ENCODE peak calls at places on chromosome 1, in nine cellular contexts. One of them, this sample, is unnamed.

GRCh38 chr1:54137532-54138061 is 15.2 kb downstream of the CDCP2 start:
- DNase-seq in tibial nerve: no peak
- DNase-seq in GM23338: no peak
- DNase-seq in kidney: no peak
- DNase-seq in heart right ventricle: no peak
- DNase-seq in thyroid gland: peak; percentile 5
- DNase-seq in tibial artery: no peak
- DNase-seq in heart left ventricle: no peak
- DNase-seq in uterus: peak; percentile 48
- DNase-seq in this sample: peak; percentile 69

GRCh38 chr1:25773441-25774125 is 26.4 kb upstream of the SELENON start:
- DNase-seq in tibial nerve: no peak
- DNase-seq in GM23338: no peak
- DNase-seq in kidney: peak; percentile 92
- DNase-seq in heart right ventricle: no peak
- DNase-seq in thyroid gland: no peak
- DNase-seq in tibial artery: no peak
- DNase-seq in heart left ventricle: no peak
- DNase-seq in uterus: no peak
- DNase-seq in this sample: no peak

GRCh38 chr1:66258404-66259105 is 275.4 kb upstream of the SGIP1 start:
- DNase-seq in tibial nerve: no peak
- DNase-seq in GM23338: peak; percentile 49
- DNase-seq in kidney: no peak
- DNase-seq in heart right ventricle: no peak
- DNase-seq in thyroid gland: peak; percentile 33
- DNase-seq in tibial artery: no peak
- DNase-seq in heart left ventricle: no peak
- DNase-seq in uterus: no peak
- DNase-seq in this sample: no peak

GRCh38 chr1:63223426-63223825 is 98.9 kb upstream of the FOXD3 start:
- DNase-seq in tibial nerve: no peak
- DNase-seq in GM23338: no peak
- DNase-seq in kidney: no peak
- DNase-seq in heart right ventricle: no peak
- DNase-seq in thyroid gland: no peak
- DNase-seq in tibial artery: no peak
- DNase-seq in heart left ventricle: no peak
- DNase-seq in uterus: no peak
- DNase-seq in this sample: no peak

GRCh38 chr1:30507391-30508174 is 215.8 kb downstream of the MATN1 start:
- DNase-seq in tibial nerve: no peak
- DNase-seq in GM23338: no peak
- DNase-seq in kidney: no peak
- DNase-seq in heart right ventricle: no peak
- DNase-seq in thyroid gland: no peak
- DNase-seq in tibial artery: peak; percentile 7
- DNase-seq in heart left ventricle: no peak
- DNase-seq in uterus: no peak
- DNase-seq in this sample: no peak

GRCh38 chr1:58432813-58433668 is 113.5 kb downstream of the OMA1 start:
- DNase-seq in tibial nerve: no peak
- DNase-seq in GM23338: peak; percentile 79
- DNase-seq in kidney: peak; percentile 80
- DNase-seq in heart right ventricle: no peak
- DNase-seq in thyroid gland: peak; percentile 28
- DNase-seq in tibial artery: peak; percentile 74
- DNase-seq in heart left ventricle: no peak
- DNase-seq in uterus: no peak
- DNase-seq in this sample: peak; percentile 95

GRCh38 chr1:38962113-38962512 is 20.5 kb upstream of the RHBDL2 start:
- DNase-seq in tibial nerve: no peak
- DNase-seq in GM23338: no peak
- DNase-seq in kidney: no peak
- DNase-seq in heart right ventricle: no peak
- DNase-seq in thyroid gland: no peak
- DNase-seq in tibial artery: no peak
- DNase-seq in heart left ventricle: no peak
- DNase-seq in uterus: no peak
- DNase-seq in this sample: peak; percentile 59

GRCh38 chr1:22105611-22106207 is 37.2 kb downstream of the WNT4 start:
- DNase-seq in tibial nerve: no peak
- DNase-seq in GM23338: peak; percentile 85
- DNase-seq in kidney: no peak
- DNase-seq in heart right ventricle: no peak
- DNase-seq in thyroid gland: peak; percentile 29
- DNase-seq in tibial artery: no peak
- DNase-seq in heart left ventricle: no peak
- DNase-seq in uterus: no peak
- DNase-seq in this sample: peak; percentile 76

GRCh38 chr1:204255966-204256365 is 42.2 kb upstream of the GOLT1A start:
- DNase-seq in tibial nerve: no peak
- DNase-seq in GM23338: peak; percentile 54
- DNase-seq in kidney: no peak
- DNase-seq in heart right ventricle: no peak
- DNase-seq in thyroid gland: no peak
- DNase-seq in tibial artery: no peak
- DNase-seq in heart left ventricle: no peak
- DNase-seq in uterus: no peak
- DNase-seq in this sample: peak; percentile 35

GRCh38 chr1:246005067-246005466 is 502.0 kb downstream of the SMYD3 start:
- DNase-seq in tibial nerve: no peak
- DNase-seq in GM23338: no peak
- DNase-seq in kidney: no peak
- DNase-seq in heart right ventricle: no peak
- DNase-seq in thyroid gland: no peak
- DNase-seq in tibial artery: no peak
- DNase-seq in heart left ventricle: no peak
- DNase-seq in uterus: no peak
- DNase-seq in this sample: peak; percentile 97

GRCh38 chr1:204461331-204462228 is 33.0 kb downstream of the PIK3C2B start:
- DNase-seq in tibial nerve: no peak
- DNase-seq in GM23338: no peak
- DNase-seq in kidney: no peak
- DNase-seq in heart right ventricle: peak; percentile 80
- DNase-seq in thyroid gland: no peak
- DNase-seq in tibial artery: no peak
- DNase-seq in heart left ventricle: no peak
- DNase-seq in uterus: no peak
- DNase-seq in this sample: no peak

GRCh38 chr1:239164451-239165180 is 221.8 kb upstream of the CHRM3 start:
- DNase-seq in tibial nerve: no peak
- DNase-seq in GM23338: no peak
- DNase-seq in kidney: no peak
- DNase-seq in heart right ventricle: no peak
- DNase-seq in thyroid gland: no peak
- DNase-seq in tibial artery: no peak
- DNase-seq in heart left ventricle: no peak
- DNase-seq in uterus: no peak
- DNase-seq in this sample: no peak

GRCh38 chr1:8020032-8020431 is 6.1 kb downstream of the ERRFI1 start:
- DNase-seq in tibial nerve: no peak
- DNase-seq in GM23338: no peak
- DNase-seq in kidney: no peak
- DNase-seq in heart right ventricle: no peak
- DNase-seq in thyroid gland: peak; percentile 61
- DNase-seq in tibial artery: no peak
- DNase-seq in heart left ventricle: no peak
- DNase-seq in uterus: no peak
- DNase-seq in this sample: peak; percentile 61

GRCh38 chr1:16631248-16632043 is 18.1 kb upstream of the NBPF1 start:
- DNase-seq in tibial nerve: peak; percentile 11
- DNase-seq in GM23338: no peak
- DNase-seq in kidney: peak; percentile 89
- DNase-seq in heart right ventricle: no peak
- DNase-seq in thyroid gland: peak; percentile 2
- DNase-seq in tibial artery: peak; percentile 72
- DNase-seq in heart left ventricle: peak; percentile 75
- DNase-seq in uterus: peak; percentile 20
- DNase-seq in this sample: no peak

GRCh38 chr1:186188004-186188539 is 187.0 kb downstream of the TPR start:
- DNase-seq in tibial nerve: no peak
- DNase-seq in GM23338: no peak
- DNase-seq in kidney: no peak
- DNase-seq in heart right ventricle: no peak
- DNase-seq in thyroid gland: no peak
- DNase-seq in tibial artery: no peak
- DNase-seq in heart left ventricle: no peak
- DNase-seq in uterus: no peak
- DNase-seq in this sample: no peak

GRCh38 chr1:204343247-204343646 is 16.5 kb downstream of the PLEKHA6 start:
- DNase-seq in tibial nerve: no peak
- DNase-seq in GM23338: no peak
- DNase-seq in kidney: no peak
- DNase-seq in heart right ventricle: no peak
- DNase-seq in thyroid gland: no peak
- DNase-seq in tibial artery: no peak
- DNase-seq in heart left ventricle: no peak
- DNase-seq in uterus: no peak
- DNase-seq in this sample: no peak

DNA sequence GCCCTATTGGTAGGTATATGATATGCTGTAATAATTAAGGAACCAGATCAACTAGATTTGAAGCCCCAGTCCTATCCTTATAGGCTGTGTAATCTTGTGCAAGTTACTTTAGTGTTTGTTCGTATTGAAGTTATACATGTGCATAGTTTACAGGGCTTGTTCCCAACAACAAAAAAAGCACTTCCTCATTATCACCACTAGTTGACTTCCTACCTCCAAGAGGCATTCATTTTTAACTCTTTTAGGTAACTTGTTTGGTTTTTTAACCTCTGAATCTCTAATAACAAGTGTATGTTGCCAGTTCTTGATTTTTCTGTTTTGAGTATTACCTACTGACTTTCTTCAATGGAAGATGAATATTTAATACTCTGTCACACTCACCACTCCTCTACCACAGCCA is 71.9 kb downstream of the ST3GAL3 start:
- DNase-seq in tibial nerve: no peak
- DNase-seq in GM23338: peak; percentile 46
- DNase-seq in kidney: no peak
- DNase-seq in heart right ventricle: no peak
- DNase-seq in thyroid gland: no peak
- DNase-seq in tibial artery: no peak
- DNase-seq in heart left ventricle: no peak
- DNase-seq in uterus: no peak
- DNase-seq in this sample: no peak
- H3K36me3 ChIP-seq in tibial nerve: peaks cover 6% of the 10 kb centered on the region
- H3K36me3 ChIP-seq in GM23338: peaks cover 5% of the 10 kb centered on the region
- H3K36me3 ChIP-seq in kidney: no peaks in the 10 kb centered on the region
- H3K36me3 ChIP-seq in heart right ventricle: no peaks in the 10 kb centered on the region
- H3K36me3 ChIP-seq in thyroid gland: no peaks in the 10 kb centered on the region
- H3K36me3 ChIP-seq in tibial artery: no peaks in the 10 kb centered on the region
- H3K36me3 ChIP-seq in heart left ventricle: no peaks in the 10 kb centered on the region
- H3K36me3 ChIP-seq in uterus: no peaks in the 10 kb centered on the region
- H3K36me3 ChIP-seq in this sample: no peaks in the 10 kb centered on the region

DNA sequence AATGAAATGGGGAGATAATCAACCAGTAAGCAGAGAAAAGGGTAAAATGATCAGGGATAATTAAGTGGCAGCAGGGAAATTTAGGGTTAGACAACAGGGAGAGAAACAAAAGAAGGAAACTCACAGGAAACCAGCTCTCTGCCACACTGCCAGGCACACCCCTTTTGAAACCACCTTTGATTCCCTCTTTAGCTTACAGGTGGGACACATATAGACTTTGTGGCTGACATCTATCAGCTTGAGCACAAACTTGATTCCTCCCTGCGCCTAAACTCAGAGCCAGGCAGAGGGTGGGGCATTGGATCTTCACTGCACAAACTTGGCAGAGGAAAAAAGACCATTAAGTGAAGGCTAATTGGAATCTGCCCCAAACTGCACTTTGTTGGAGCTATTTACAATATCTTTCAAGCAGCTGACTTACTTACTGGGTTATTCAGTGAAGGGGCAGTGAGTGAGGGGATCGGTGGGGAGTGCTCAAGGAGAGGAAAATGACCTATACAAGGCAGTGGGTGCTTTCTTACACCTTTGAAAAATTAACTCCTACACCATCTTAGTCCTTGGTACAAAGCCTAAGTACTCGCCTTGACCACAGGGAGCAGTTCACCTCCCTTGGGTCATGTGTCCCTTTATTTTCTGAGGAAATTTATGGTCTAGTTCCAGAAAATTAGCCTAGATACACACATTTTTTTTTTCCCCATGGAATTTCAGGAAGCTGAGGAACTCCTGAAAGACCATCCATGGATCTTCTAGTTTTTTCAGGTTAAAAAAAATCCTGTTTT is 60.2 kb downstream of the PBX1 start:
- DNase-seq in tibial nerve: no peak
- DNase-seq in GM23338: no peak
- DNase-seq in kidney: no peak
- DNase-seq in heart right ventricle: no peak
- DNase-seq in thyroid gland: no peak
- DNase-seq in tibial artery: no peak
- DNase-seq in heart left ventricle: no peak
- DNase-seq in uterus: no peak
- DNase-seq in this sample: no peak
- TF ChIP-seq CTCF in tibial nerve: no peak
- TF ChIP-seq CTCF in GM23338: no peak
- TF ChIP-seq CTCF in kidney: no peak
- TF ChIP-seq CTCF in heart right ventricle: no peak
- TF ChIP-seq CTCF in thyroid gland: no peak
- TF ChIP-seq CTCF in tibial artery: no peak
- TF ChIP-seq CTCF in heart left ventricle: no peak
- TF ChIP-seq CTCF in uterus: no peak
- TF ChIP-seq CTCF in this sample: no peak

GRCh38 chr1:161427733-161428516 is 60.2 kb upstream of the CFAP126 start:
- DNase-seq in tibial nerve: no peak
- DNase-seq in GM23338: peak; percentile 73
- DNase-seq in kidney: no peak
- DNase-seq in heart right ventricle: no peak
- DNase-seq in thyroid gland: no peak
- DNase-seq in tibial artery: no peak
- DNase-seq in heart left ventricle: no peak
- DNase-seq in uterus: no peak
- DNase-seq in this sample: peak; percentile 49
- H3K4me3 ChIP-seq in tibial nerve: no peak overlapping the region
- H3K4me3 ChIP-seq in GM23338: peak overlapping the region; percentile 63
- H3K4me3 ChIP-seq in kidney: no peak overlapping the region
- H3K4me3 ChIP-seq in heart right ventricle: no peak overlapping the region
- H3K4me3 ChIP-seq in thyroid gland: no peak overlapping the region
- H3K4me3 ChIP-seq in tibial artery: no peak overlapping the region
- H3K4me3 ChIP-seq in heart left ventricle: no peak overlapping the region
- H3K4me3 ChIP-seq in uterus: no peak overlapping the region
- H3K4me3 ChIP-seq in this sample: no peak overlapping the region

DNA sequence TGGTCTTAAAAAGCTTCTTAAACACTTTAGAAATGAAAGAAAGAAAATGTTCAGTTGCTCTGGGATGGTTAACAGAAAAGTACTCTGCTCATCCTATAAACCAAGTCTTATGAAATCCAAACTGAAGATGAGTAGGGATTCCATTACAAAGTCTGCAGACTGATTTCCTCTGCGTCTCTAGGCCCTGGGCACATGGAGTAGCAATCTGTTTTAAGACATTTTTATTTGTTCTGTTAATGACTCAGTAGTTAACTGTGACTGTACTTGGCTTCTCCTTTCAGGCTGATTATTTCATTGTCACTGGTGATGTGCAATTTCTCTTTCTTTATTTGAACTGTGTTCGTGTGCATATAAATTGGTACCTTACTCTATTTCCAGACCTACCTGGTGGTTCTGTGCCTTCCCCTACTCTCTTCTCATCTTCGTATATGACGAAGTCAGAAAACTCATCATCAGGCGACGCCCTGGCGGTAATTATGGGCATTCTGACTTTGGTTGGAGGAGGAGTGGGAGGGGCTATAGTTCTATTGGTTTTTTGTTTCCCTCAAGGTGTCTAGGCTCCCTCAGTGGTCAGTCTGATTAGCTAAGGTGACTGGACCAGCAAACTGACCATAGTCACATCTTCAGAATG is 30.6 kb downstream of the ATP1A1 start:
- DNase-seq in tibial nerve: no peak
- DNase-seq in GM23338: no peak
- DNase-seq in kidney: no peak
- DNase-seq in heart right ventricle: no peak
- DNase-seq in thyroid gland: no peak
- DNase-seq in tibial artery: no peak
- DNase-seq in heart left ventricle: no peak
- DNase-seq in uterus: no peak
- DNase-seq in this sample: no peak
- H3K36me3 ChIP-seq in tibial nerve: peaks cover 98% of the 10 kb centered on the region
- H3K36me3 ChIP-seq in GM23338: peaks cover 54% of the 10 kb centered on the region
- H3K36me3 ChIP-seq in kidney: peaks cover 78% of the 10 kb centered on the region
- H3K36me3 ChIP-seq in heart right ventricle: peaks cover 98% of the 10 kb centered on the region
- H3K36me3 ChIP-seq in thyroid gland: peaks cover 92% of the 10 kb centered on the region
- H3K36me3 ChIP-seq in tibial artery: peaks cover 93% of the 10 kb centered on the region
- H3K36me3 ChIP-seq in heart left ventricle: peaks cover 96% of the 10 kb centered on the region
- H3K36me3 ChIP-seq in uterus: no peaks in the 10 kb centered on the region
- H3K36me3 ChIP-seq in this sample: peaks cover 87% of the 10 kb centered on the region